ENCODE peak calls at places on chromosomes 16 and 17, in eight cellular contexts. One of them, this sample, is unnamed.

GRCh38 chr17:4968166-4968915 is 724 bp upstream of the SPAG7 start:
- DNase-seq in ovary: no peak
- DNase-seq in IMR-90: no peak
- DNase-seq in heart left ventricle: no peak
- DNase-seq in thyroid gland: peak
- DNase-seq in stomach: no peak
- DNase-seq in right lobe of liver: peak
- DNase-seq in H1: no peak
- DNase-seq in this sample: peak

GRCh38 chr16:79826732-79827514 is 226.4 kb upstream of the MAF start:
- DNase-seq in ovary: no peak
- DNase-seq in IMR-90: no peak
- DNase-seq in heart left ventricle: no peak
- DNase-seq in thyroid gland: no peak
- DNase-seq in stomach: no peak
- DNase-seq in right lobe of liver: no peak
- DNase-seq in H1: no peak
- DNase-seq in this sample: no peak

GRCh38 chr17:78351449-78352006 is 8.3 kb downstream of the SOCS3 start:
- DNase-seq in ovary: peak
- DNase-seq in IMR-90: peak
- DNase-seq in heart left ventricle: peak
- DNase-seq in thyroid gland: peak
- DNase-seq in stomach: peak
- DNase-seq in right lobe of liver: peak
- DNase-seq in H1: peak
- DNase-seq in this sample: peak

GRCh38 chr17:63550816-63551639 is 751 bp downstream of the DCAF7 start:
- DNase-seq in ovary: no peak
- DNase-seq in IMR-90: peak
- DNase-seq in heart left ventricle: no peak
- DNase-seq in thyroid gland: no peak
- DNase-seq in stomach: peak
- DNase-seq in right lobe of liver: no peak
- DNase-seq in H1: no peak
- DNase-seq in this sample: peak

GRCh38 chr17:32518856-32519768 is 32.3 kb downstream of the CDK5R1 start:
- DNase-seq in ovary: peak
- DNase-seq in IMR-90: no peak
- DNase-seq in heart left ventricle: peak
- DNase-seq in thyroid gland: peak
- DNase-seq in stomach: peak
- DNase-seq in right lobe of liver: peak
- DNase-seq in H1: peak
- DNase-seq in this sample: peak

GRCh38 chr17:59534583-59534982 is 30.8 kb upstream of the DHX40 start:
- DNase-seq in ovary: no peak
- DNase-seq in IMR-90: no peak
- DNase-seq in heart left ventricle: no peak
- DNase-seq in thyroid gland: no peak
- DNase-seq in stomach: no peak
- DNase-seq in right lobe of liver: no peak
- DNase-seq in H1: no peak
- DNase-seq in this sample: no peak

GRCh38 chr16:27633221-27633620 is 83.3 kb downstream of the KATNIP start:
- DNase-seq in ovary: no peak
- DNase-seq in IMR-90: no peak
- DNase-seq in heart left ventricle: no peak
- DNase-seq in thyroid gland: no peak
- DNase-seq in stomach: no peak
- DNase-seq in right lobe of liver: no peak
- DNase-seq in H1: no peak
- DNase-seq in this sample: no peak

GRCh38 chr16:85982563-85982939 is 83.6 kb downstream of the IRF8 start:
- DNase-seq in ovary: no peak
- DNase-seq in IMR-90: no peak
- DNase-seq in heart left ventricle: peak
- DNase-seq in thyroid gland: no peak
- DNase-seq in stomach: no peak
- DNase-seq in right lobe of liver: peak
- DNase-seq in H1: no peak
- DNase-seq in this sample: peak

GRCh38 chr17:4967539-4968165 is at the start of gene SPAG7:
- DNase-seq in ovary: peak
- DNase-seq in IMR-90: peak
- DNase-seq in heart left ventricle: peak
- DNase-seq in thyroid gland: peak
- DNase-seq in stomach: peak
- DNase-seq in right lobe of liver: peak
- DNase-seq in H1: peak
- DNase-seq in this sample: peak

GRCh38 chr16:4987580-4988374 is 29.6 kb downstream of the SEC14L5 start:
- DNase-seq in ovary: no peak
- DNase-seq in IMR-90: no peak
- DNase-seq in heart left ventricle: no peak
- DNase-seq in thyroid gland: no peak
- DNase-seq in stomach: no peak
- DNase-seq in right lobe of liver: no peak
- DNase-seq in H1: no peak
- DNase-seq in this sample: no peak

GRCh38 chr16:17311333-17312099 is 159.2 kb downstream of the XYLT1 start:
- DNase-seq in ovary: no peak
- DNase-seq in IMR-90: no peak
- DNase-seq in heart left ventricle: no peak
- DNase-seq in thyroid gland: no peak
- DNase-seq in stomach: no peak
- DNase-seq in right lobe of liver: no peak
- DNase-seq in H1: no peak
- DNase-seq in this sample: no peak

GRCh38 chr17:2724783-2725164 is 13.2 kb upstream of the CLUH start:
- DNase-seq in ovary: no peak
- DNase-seq in IMR-90: peak
- DNase-seq in heart left ventricle: no peak
- DNase-seq in thyroid gland: peak
- DNase-seq in stomach: peak
- DNase-seq in right lobe of liver: peak
- DNase-seq in H1: peak
- DNase-seq in this sample: peak

GRCh38 chr16:11435576-11435975 is 90.3 kb downstream of the RMI2 start:
- DNase-seq in ovary: no peak
- DNase-seq in IMR-90: no peak
- DNase-seq in heart left ventricle: no peak
- DNase-seq in thyroid gland: no peak
- DNase-seq in stomach: no peak
- DNase-seq in right lobe of liver: no peak
- DNase-seq in H1: no peak
- DNase-seq in this sample: no peak

GRCh38 chr16:54633943-54634362 is 296.7 kb upstream of the IRX5 start:
- DNase-seq in ovary: no peak
- DNase-seq in IMR-90: no peak
- DNase-seq in heart left ventricle: no peak
- DNase-seq in thyroid gland: peak
- DNase-seq in stomach: peak
- DNase-seq in right lobe of liver: no peak
- DNase-seq in H1: no peak
- DNase-seq in this sample: peak

GRCh38 chr17:78875738-78876597 is 27.0 kb downstream of the CEP295NL start:
- DNase-seq in ovary: no peak
- DNase-seq in IMR-90: peak
- DNase-seq in heart left ventricle: no peak
- DNase-seq in thyroid gland: no peak
- DNase-seq in stomach: no peak
- DNase-seq in right lobe of liver: no peak
- DNase-seq in H1: no peak
- DNase-seq in this sample: no peak

GRCh38 chr16:14244344-14245010 is 173.4 kb downstream of the MRTFB start:
- DNase-seq in ovary: no peak
- DNase-seq in IMR-90: peak
- DNase-seq in heart left ventricle: no peak
- DNase-seq in thyroid gland: no peak
- DNase-seq in stomach: no peak
- DNase-seq in right lobe of liver: no peak
- DNase-seq in H1: no peak
- DNase-seq in this sample: no peak

GRCh38 chr16:29843942-29844341 is 19.1 kb downstream of the CDIPT start:
- DNase-seq in ovary: no peak
- DNase-seq in IMR-90: no peak
- DNase-seq in heart left ventricle: no peak
- DNase-seq in thyroid gland: no peak
- DNase-seq in stomach: no peak
- DNase-seq in right lobe of liver: no peak
- DNase-seq in H1: no peak
- DNase-seq in this sample: no peak

GRCh38 chr16:29840240-29840639 is 20.0 kb downstream of the MVP start:
- DNase-seq in ovary: peak
- DNase-seq in IMR-90: no peak
- DNase-seq in heart left ventricle: no peak
- DNase-seq in thyroid gland: no peak
- DNase-seq in stomach: no peak
- DNase-seq in right lobe of liver: no peak
- DNase-seq in H1: no peak
- DNase-seq in this sample: no peak

GRCh38 chr16:29839822-29840221 is 19.6 kb downstream of the MVP start:
- DNase-seq in ovary: peak
- DNase-seq in IMR-90: no peak
- DNase-seq in heart left ventricle: no peak
- DNase-seq in thyroid gland: no peak
- DNase-seq in stomach: no peak
- DNase-seq in right lobe of liver: no peak
- DNase-seq in H1: no peak
- DNase-seq in this sample: peak

GRCh38 chr16:29842732-29843346 is 20.2 kb downstream of the CDIPT start:
- DNase-seq in ovary: no peak
- DNase-seq in IMR-90: no peak
- DNase-seq in heart left ventricle: no peak
- DNase-seq in thyroid gland: no peak
- DNase-seq in stomach: no peak
- DNase-seq in right lobe of liver: no peak
- DNase-seq in H1: no peak
- DNase-seq in this sample: no peak

DNA sequence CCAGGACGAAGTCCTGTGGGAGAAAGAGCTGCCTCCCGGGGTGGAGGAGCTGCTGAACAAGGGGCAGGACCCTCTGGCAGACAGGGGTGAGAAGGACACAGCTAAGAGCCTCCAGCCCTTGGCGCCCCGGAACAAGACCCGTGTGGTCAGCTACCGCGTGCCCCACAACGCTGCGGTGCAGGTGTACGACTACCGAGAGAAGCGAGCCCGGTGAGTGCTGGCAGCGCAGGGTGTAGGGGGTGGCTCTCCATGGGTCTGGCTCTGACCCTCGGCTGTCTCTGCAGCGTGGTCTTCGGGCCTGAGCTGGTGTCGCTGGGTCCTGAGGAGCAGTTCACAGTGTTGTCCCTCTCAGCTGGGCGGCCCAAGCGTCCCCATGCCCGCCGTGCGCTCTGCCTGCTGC is 21.4 kb downstream of the MVP start:
- DNase-seq in ovary: no peak
- DNase-seq in IMR-90: no peak
- DNase-seq in heart left ventricle: no peak
- DNase-seq in thyroid gland: no peak
- DNase-seq in stomach: no peak
- DNase-seq in right lobe of liver: no peak
- DNase-seq in H1: no peak
- DNase-seq in this sample: no peak
- TF ChIP-seq POLR2A in ovary: no peak
- TF ChIP-seq POLR2A in IMR-90: no peak
- TF ChIP-seq POLR2A in heart left ventricle: no peak
- TF ChIP-seq POLR2A in thyroid gland: no peak
- TF ChIP-seq POLR2A in stomach: no peak
- TF ChIP-seq POLR2A in right lobe of liver: no peak
- TF ChIP-seq POLR2A in H1: no peak
- TF ChIP-seq POLR2A in this sample: no peak

GRCh38 chr17:39671651-39672521 is 3.6 kb downstream of the PNMT start:
- DNase-seq in ovary: peak
- DNase-seq in IMR-90: peak
- DNase-seq in heart left ventricle: peak
- DNase-seq in thyroid gland: peak
- DNase-seq in stomach: peak
- DNase-seq in right lobe of liver: peak
- DNase-seq in H1: no peak
- DNase-seq in this sample: peak
- TF ChIP-seq POLR2A in ovary: no peak
- TF ChIP-seq POLR2A in IMR-90: no peak
- TF ChIP-seq POLR2A in heart left ventricle: no peak
- TF ChIP-seq POLR2A in thyroid gland: no peak
- TF ChIP-seq POLR2A in stomach: no peak
- TF ChIP-seq POLR2A in right lobe of liver: no peak
- TF ChIP-seq POLR2A in H1: no peak
- TF ChIP-seq POLR2A in this sample: no peak

DNA sequence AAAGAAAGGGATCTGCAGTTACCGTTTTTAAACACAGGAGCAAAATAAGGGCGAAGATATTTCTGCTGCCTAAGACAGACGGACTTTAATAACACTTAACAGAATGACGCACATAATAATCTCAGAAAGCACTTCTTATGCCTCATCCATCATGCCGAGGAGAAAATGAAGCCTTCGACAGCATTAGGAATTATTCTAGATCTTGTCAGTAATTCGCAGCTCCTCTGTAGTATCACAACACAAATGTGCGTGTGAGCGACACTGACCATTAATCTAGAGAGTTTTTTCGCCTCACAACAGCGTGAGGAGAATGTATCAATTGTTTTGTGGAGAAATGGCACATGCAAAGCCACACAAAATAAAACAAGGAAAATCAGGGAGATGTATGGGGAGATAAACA is 410.2 kb upstream of the PSMD7 start:
- DNase-seq in ovary: no peak
- DNase-seq in IMR-90: no peak
- DNase-seq in heart left ventricle: no peak
- DNase-seq in thyroid gland: no peak
- DNase-seq in stomach: no peak
- DNase-seq in right lobe of liver: no peak
- DNase-seq in H1: no peak
- DNase-seq in this sample: no peak
- TF ChIP-seq POLR2A in ovary: no peak
- TF ChIP-seq POLR2A in IMR-90: no peak
- TF ChIP-seq POLR2A in heart left ventricle: no peak
- TF ChIP-seq POLR2A in thyroid gland: no peak
- TF ChIP-seq POLR2A in stomach: no peak
- TF ChIP-seq POLR2A in right lobe of liver: no peak
- TF ChIP-seq POLR2A in H1: no peak
- TF ChIP-seq POLR2A in this sample: no peak

DNA sequence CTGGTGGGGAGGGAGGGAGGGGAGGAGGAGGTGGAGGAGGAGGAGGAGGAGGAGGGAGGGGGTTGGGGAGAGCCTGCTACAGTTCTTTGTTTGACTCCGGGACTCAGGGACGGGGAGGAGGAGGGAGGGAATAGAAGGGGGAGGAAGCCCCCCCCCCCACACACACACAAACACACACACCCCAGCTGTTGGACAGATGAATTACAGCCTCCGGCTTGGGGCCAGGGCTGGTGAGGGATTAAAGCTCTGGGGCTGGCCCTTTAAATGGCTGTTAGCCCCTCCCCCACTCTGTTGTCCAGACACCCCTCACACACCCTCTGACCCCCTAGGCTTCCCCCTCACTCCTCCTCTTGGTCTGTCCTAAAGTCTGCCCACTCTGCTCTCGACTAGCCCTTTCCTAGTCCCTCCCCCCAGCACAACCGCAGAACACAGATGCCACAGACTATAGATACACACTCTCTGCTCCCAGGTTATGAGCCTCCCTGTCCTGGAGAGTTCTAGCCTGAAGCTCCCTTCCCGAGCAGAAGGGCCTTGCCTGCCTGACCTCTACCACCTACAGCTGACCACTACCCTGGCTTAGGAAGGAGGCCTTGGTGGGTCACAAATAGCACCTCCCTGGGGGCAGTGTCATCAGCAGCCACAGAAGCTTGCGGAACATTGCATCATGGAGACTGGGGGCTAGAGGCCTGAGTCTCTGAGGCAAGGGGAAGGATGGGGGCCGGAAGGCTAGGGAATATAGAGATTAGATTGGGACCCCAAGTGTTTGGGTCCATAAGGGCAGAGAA is 4.5 kb downstream of the KDM6B start:
- DNase-seq in ovary: peak
- DNase-seq in IMR-90: peak
- DNase-seq in heart left ventricle: no peak
- DNase-seq in thyroid gland: peak
- DNase-seq in stomach: no peak
- DNase-seq in right lobe of liver: no peak
- DNase-seq in H1: no peak
- DNase-seq in this sample: peak
- TF ChIP-seq POLR2A in ovary: no peak
- TF ChIP-seq POLR2A in IMR-90: peak
- TF ChIP-seq POLR2A in heart left ventricle: no peak
- TF ChIP-seq POLR2A in thyroid gland: no peak
- TF ChIP-seq POLR2A in stomach: no peak
- TF ChIP-seq POLR2A in right lobe of liver: no peak
- TF ChIP-seq POLR2A in H1: no peak
- TF ChIP-seq POLR2A in this sample: no peak

This sample was measured in testis.